ENCODE peak calls at places on chromosomes 11 and 22, in four cellular contexts. E is fibroblast of mammary gland, I is nucleus accumbens, H is cardiac muscle cell. V is an unnamed sample.
A peak's percentile ranks its signal among the peaks of the same experiment; 100 is the strongest.

GRCh38 chr11:62445314-62445740 is 26.5 kb downstream of the SCGB1A1 start:
- DNase-seq in E (peak; percentile 60), I (no peak), H (peak; percentile 88), V (peak; percentile 25)

GRCh38 chr11:86798988-86799387 is 1.4 kb upstream of the PRSS23 start:
- DNase-seq in E (peak; percentile 65), I (no peak), H (peak; percentile 87), V (no peak)

GRCh38 chr11:28598531-28598930 is 490.3 kb downstream of the METTL15 start:
- DNase-seq in E (no peak), I (no peak), H (no peak), V (no peak)

GRCh38 chr22:46914481-46914880 is 152.0 kb downstream of the TBC1D22A start:
- DNase-seq in E (no peak), I (no peak), H (no peak), V (no peak)

GRCh38 chr22:40441761-40442364 is 71.5 kb downstream of the SGSM3 start:
- DNase-seq in E (no peak), I (no peak), H (peak; percentile 23), V (no peak)

GRCh38 chr22:42313804-42314581 is 43.5 kb upstream of the TCF20 start:
- DNase-seq in E (peak; percentile 3), I (no peak), H (peak; percentile 46), V (peak; percentile 54)

GRCh38 chr22:48037618-48038017 is 1275.2 kb downstream of the TBC1D22A start:
- DNase-seq in E (no peak), I (no peak), H (no peak), V (no peak)

GRCh38 chr22:48319321-48320047 is 1508.2 kb downstream of the BRD1 start:
- DNase-seq in E (no peak), I (no peak), H (no peak), V (no peak)

GRCh38 chr22:44425356-44425755 is 72.7 kb downstream of the RTL6 start:
- DNase-seq in E (no peak), I (no peak), H (peak; percentile 36), V (no peak)

V was measured in posterior cingulate gyrus.